ENCODE peak calls at places on chromosomes 6 and 20, in four cellular contexts. D is IMR-90, E is foreskin fibroblast, V is dorsolateral prefrontal cortex. G is an unnamed sample.

GRCh38 chr20:3080939-3081388 is 3.6 kb downstream of the AVP start:
- DNase-seq in D (peak), V (no peak), E (peak), G (no peak)

GRCh38 chr6:112018619-112019416 is 35.1 kb upstream of the CCN6 start:
- DNase-seq in D (no peak), E (no peak), V (no peak), G (peak)

GRCh38 chr20:623041-623440 is 12.9 kb upstream of the TCF15 start:
- DNase-seq in E (no peak), V (no peak), D (no peak), G (no peak)

GRCh38 chr6:135535989-135536414 is 38.5 kb upstream of the AHI1 start:
- DNase-seq in E (peak), V (no peak), D (peak), G (peak)

GRCh38 chr6:77844822-77845221 is 192.0 kb downstream of the MEI4 start:
- DNase-seq in E (no peak), V (no peak), D (no peak), G (no peak)

GRCh38 chr20:18197382-18198070 is 59.9 kb downstream of the KAT14 start:
- DNase-seq in E (no peak), V (no peak), D (no peak), G (no peak)

GRCh38 chr6:74166849-74167248 is 470.8 kb downstream of the CD109 start:
- DNase-seq in D (peak), V (no peak), E (no peak), G (peak)

GRCh38 chr6:41072836-41073202 is at the start of gene NFYA:
- DNase-seq in E (peak), V (no peak), D (peak), G (no peak)

GRCh38 chr20:25213566-25214415 is 18.3 kb downstream of the ENTPD6 start:
- DNase-seq in D (no peak), V (no peak), E (no peak), G (no peak)

GRCh38 chr6:98848539-98849210 is 14.3 kb downstream of the POU3F2 start:
- DNase-seq in D (no peak), V (no peak), E (no peak), G (no peak)

GRCh38 chr6:98847392-98847766 is 13.0 kb downstream of the POU3F2 start:
- DNase-seq in E (no peak), D (no peak), V (no peak), G (no peak)

GRCh38 chr6:98845201-98846020 is 11.0 kb downstream of the POU3F2 start:
- DNase-seq in V (peak), D (peak), E (peak), G (peak)

GRCh38 chr6:98846021-98846380 is 11.6 kb downstream of the POU3F2 start:
- DNase-seq in E (no peak), V (no peak), D (no peak), G (no peak)

GRCh38 chr6:98847767-98848538 is 13.6 kb downstream of the POU3F2 start:
- DNase-seq in V (no peak), E (no peak), D (no peak), G (no peak)
- TF ChIP-seq CTCF in V (no peak), E (no peak), D (no peak), G (peak)

GRCh38 chr6:52098649-52099184 is 11.3 kb upstream of the PKHD1 start:
- DNase-seq in D (no peak), V (no peak), E (no peak), G (no peak)
- TF ChIP-seq CTCF in D (no peak), V (peak), E (no peak), G (no peak)

DNA sequence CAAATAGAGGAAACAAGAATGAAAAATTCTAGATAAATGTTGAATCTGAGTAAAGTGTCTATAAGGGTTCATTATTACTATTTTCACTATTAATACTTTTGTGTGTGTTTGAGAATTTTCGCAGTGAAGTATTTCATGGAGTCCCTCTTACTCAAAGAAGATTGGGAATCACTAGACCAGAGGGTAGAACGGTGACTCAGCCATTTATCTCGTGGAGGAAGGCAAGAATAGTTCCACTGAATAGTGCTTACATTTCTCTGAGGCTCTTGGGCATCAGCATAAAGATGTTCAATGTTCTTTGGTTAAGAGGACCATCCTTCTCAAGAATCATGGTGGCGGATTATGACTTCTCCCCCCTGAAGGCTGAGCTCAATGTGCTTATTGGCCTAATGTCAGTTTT is 376.7 kb upstream of the ARID1B start:
- DNase-seq in V (no peak), D (no peak), E (no peak), G (no peak)
- TF ChIP-seq CTCF in V (no peak), D (no peak), E (no peak), G (no peak)

GRCh38 chr6:17167327-17167979 is 65.6 kb downstream of the STMND1 start:
- DNase-seq in E (peak), V (no peak), D (peak), G (peak)
- TF ChIP-seq CTCF in E (peak), V (peak), D (peak), G (peak)

GRCh38 chr6:17707371-17707651 is 586 bp upstream of the NUP153 start:
- DNase-seq in D (no peak), E (no peak), V (no peak), G (no peak)

GRCh38 chr6:17703256-17703694 is 3.5 kb downstream of the NUP153 start:
- DNase-seq in D (peak), E (peak), V (no peak), G (peak)

GRCh38 chr6:17706580-17707370 is at the start of gene NUP153:
- DNase-seq in V (peak), D (peak), E (peak), G (peak)

GRCh38 chr6:17705428-17705777 is 1.3 kb downstream of the NUP153 start:
- DNase-seq in V (no peak), E (peak), D (peak), G (peak)

DNA sequence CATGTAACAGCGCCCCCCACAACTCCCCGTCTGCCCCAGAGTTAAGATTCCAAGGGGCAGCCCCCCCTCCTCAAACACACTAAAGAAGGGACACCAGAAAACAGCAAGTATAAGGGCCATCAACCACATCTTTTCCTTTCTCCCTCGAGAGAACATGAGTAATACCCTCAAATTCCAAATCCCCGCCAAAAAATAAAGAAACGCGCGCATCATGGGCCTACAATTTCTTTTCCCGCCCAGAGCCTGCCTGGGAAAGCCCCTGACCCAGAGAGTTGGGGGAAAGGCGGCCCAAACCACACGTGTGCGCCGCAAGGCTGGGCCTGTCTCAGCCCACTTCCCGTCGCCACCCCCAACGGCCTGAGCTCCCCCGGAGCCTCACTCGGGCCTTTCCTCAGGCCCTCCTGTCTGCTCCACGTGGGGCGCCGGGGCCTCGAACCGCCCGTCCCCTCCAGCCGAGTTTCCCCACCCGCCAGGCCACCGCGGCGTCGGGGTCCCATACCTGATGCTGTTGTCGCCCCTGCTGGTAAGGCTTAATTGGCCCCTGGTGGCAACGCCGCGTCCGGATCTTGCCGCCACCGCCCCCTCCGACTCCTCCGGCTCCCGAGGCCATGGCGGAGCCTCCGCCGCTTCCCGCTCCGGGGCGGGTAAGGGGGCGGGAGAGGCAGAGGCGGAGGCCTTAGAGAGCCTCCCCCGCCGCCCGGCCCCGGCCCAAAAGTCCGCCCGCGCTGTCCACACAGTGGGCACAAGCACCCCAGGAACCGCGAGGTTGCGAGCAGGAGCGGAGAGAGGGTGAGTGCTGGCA is 746 bp downstream of the NUP153 start:
- DNase-seq in V (peak), E (no peak), D (peak), G (peak)
- TF ChIP-seq CTCF in V (no peak), E (no peak), D (peak), G (peak)

GRCh38 chr6:125985522-125985921 is 818 bp upstream of the TRMT11 start:
- DNase-seq in D (no peak), E (no peak), V (no peak), G (no peak)

GRCh38 chr6:125985967-125986294 is 409 bp upstream of the TRMT11 start:
- DNase-seq in V (no peak), D (no peak), E (peak), G (no peak)

GRCh38 chr6:125988280-125988679 is 1.9 kb downstream of the TRMT11 start:
- DNase-seq in E (no peak), V (no peak), D (no peak), G (no peak)

GRCh38 chr6:125986956-125987617 is 747 bp downstream of the TRMT11 start:
- DNase-seq in E (peak), V (no peak), D (peak), G (peak)

DNA sequence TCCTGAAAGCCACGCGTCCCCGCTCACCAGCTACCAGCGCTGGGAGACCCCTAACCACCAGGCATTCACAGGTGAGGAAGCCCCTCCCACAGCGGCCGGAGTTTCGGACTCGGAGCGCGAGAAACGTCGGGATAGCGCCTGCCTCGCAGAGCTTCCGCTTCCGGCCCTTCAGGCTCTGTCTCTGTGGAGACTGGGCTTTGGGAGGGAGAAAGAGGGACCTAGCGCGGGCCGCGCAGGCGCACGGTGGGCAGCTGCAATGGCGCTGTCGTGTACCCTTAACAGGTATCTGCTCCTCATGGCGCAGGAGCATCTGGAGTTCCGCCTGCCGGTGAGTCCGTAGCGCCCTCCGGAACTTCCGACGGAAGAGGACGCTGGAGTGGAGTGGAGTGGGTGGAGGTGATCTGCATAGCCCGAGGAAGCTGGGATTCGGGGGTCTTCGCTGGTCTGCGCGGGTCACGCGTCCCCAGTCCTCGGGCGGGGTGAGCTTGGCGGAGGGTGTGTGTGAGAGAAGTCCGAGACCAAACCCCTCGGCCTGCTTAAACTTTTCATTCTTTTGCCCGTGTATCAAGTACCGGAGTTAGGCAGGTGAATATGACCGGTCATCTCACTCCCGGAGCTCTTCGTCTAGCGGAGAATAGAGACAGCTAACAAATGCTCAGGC is at the start of gene TRMT11:
- DNase-seq in E (peak), D (peak), V (peak), G (peak)
- TF ChIP-seq CTCF in E (no peak), D (no peak), V (no peak), G (peak)

GRCh38 chr20:51611625-51611890 is 69.0 kb upstream of the NFATC2 start:
- DNase-seq in V (no peak), D (no peak), E (no peak), G (no peak)

GRCh38 chr20:51613576-51613975 is 71.1 kb upstream of the NFATC2 start:
- DNase-seq in D (no peak), V (no peak), E (no peak), G (no peak)

GRCh38 chr20:51610761-51611624 is 68.5 kb upstream of the NFATC2 start:
- DNase-seq in D (no peak), V (no peak), E (no peak), G (no peak)

GRCh38 chr20:51612896-51613295 is 70.4 kb upstream of the NFATC2 start:
- DNase-seq in V (no peak), D (no peak), E (no peak), G (no peak)

GRCh38 chr20:51616060-51616459 is 73.5 kb upstream of the NFATC2 start:
- DNase-seq in D (no peak), E (no peak), V (no peak), G (no peak)
- TF ChIP-seq CTCF in D (peak), E (no peak), V (no peak), G (peak)

GRCh38 chr6:43951756-43952675 is 175.2 kb downstream of the MRPL14 start:
- DNase-seq in V (no peak), D (no peak), E (no peak), G (peak)

GRCh38 chr6:43952746-43953145 is 174.5 kb downstream of the MRPL14 start:
- DNase-seq in D (no peak), V (no peak), E (no peak), G (no peak)

GRCh38 chr6:43954311-43955131 is 172.7 kb downstream of the MRPL14 start:
- DNase-seq in E (no peak), D (no peak), V (no peak), G (no peak)

GRCh38 chr6:43953256-43953655 is 174.0 kb downstream of the MRPL14 start:
- DNase-seq in E (no peak), D (no peak), V (no peak), G (no peak)

GRCh38 chr6:43953794-43954310 is 173.4 kb downstream of the MRPL14 start:
- DNase-seq in V (no peak), D (no peak), E (no peak), G (no peak)
- TF ChIP-seq CTCF in V (no peak), D (peak), E (peak), G (peak)